ENCODE peak calls at places on chromosomes 2 and 18, in eight cellular contexts. One of them, this sample, is unnamed.

GRCh38 chr2:184444623-184445223 is 153.6 kb upstream of the ZNF804A start:
- DNase-seq in ELF-1: no peak
- DNase-seq in GM12865: no peak
- DNase-seq in RPMI8226: no peak
- DNase-seq in pancreas: no peak
- DNase-seq in stimulated activated CD8-positive, alpha-beta memory T cell treated with anti-CD3 and anti-CD28 coated beads, Interleukin-12 subunit alpha, Interleukin-12 subunit beta, amount 100 ng/mL, for 1 hour: no peak
- DNase-seq in smooth muscle cell of the brain vasculature: no peak
- DNase-seq in iPS DF 19.7: no peak
- DNase-seq in this sample: no peak

GRCh38 chr2:241892299-241893137 is 23.0 kb downstream of the RTP5 start:
- DNase-seq in stimulated activated CD8-positive, alpha-beta memory T cell treated with anti-CD3 and anti-CD28 coated beads, Interleukin-12 subunit alpha, Interleukin-12 subunit beta, amount 100 ng/mL, for 1 hour: no peak
- DNase-seq in RPMI8226: no peak
- DNase-seq in iPS DF 19.7: no peak
- DNase-seq in ELF-1: peak; percentile 60
- DNase-seq in pancreas: peak; percentile 61
- DNase-seq in smooth muscle cell of the brain vasculature: no peak
- DNase-seq in GM12865: no peak
- DNase-seq in this sample: no peak

GRCh38 chr2:109185338-109185737 is 56.3 kb downstream of the SH3RF3 start:
- DNase-seq in smooth muscle cell of the brain vasculature: no peak
- DNase-seq in iPS DF 19.7: no peak
- DNase-seq in pancreas: no peak
- DNase-seq in RPMI8226: no peak
- DNase-seq in stimulated activated CD8-positive, alpha-beta memory T cell treated with anti-CD3 and anti-CD28 coated beads, Interleukin-12 subunit alpha, Interleukin-12 subunit beta, amount 100 ng/mL, for 1 hour: no peak
- DNase-seq in GM12865: no peak
- DNase-seq in ELF-1: no peak
- DNase-seq in this sample: peak; percentile 59

GRCh38 chr2:117785740-117786139 is 28.8 kb upstream of the DDX18 start:
- DNase-seq in ELF-1: peak; percentile 9
- DNase-seq in pancreas: no peak
- DNase-seq in RPMI8226: peak; percentile 66
- DNase-seq in iPS DF 19.7: peak; percentile 20
- DNase-seq in GM12865: peak; percentile 59
- DNase-seq in smooth muscle cell of the brain vasculature: no peak
- DNase-seq in stimulated activated CD8-positive, alpha-beta memory T cell treated with anti-CD3 and anti-CD28 coated beads, Interleukin-12 subunit alpha, Interleukin-12 subunit beta, amount 100 ng/mL, for 1 hour: peak; percentile 13
- DNase-seq in this sample: peak; percentile 80

GRCh38 chr2:169736902-169737301 is 3.3 kb downstream of the KLHL23 start:
- DNase-seq in pancreas: no peak
- DNase-seq in iPS DF 19.7: no peak
- DNase-seq in GM12865: no peak
- DNase-seq in smooth muscle cell of the brain vasculature: no peak
- DNase-seq in ELF-1: peak; percentile 48
- DNase-seq in RPMI8226: no peak
- DNase-seq in stimulated activated CD8-positive, alpha-beta memory T cell treated with anti-CD3 and anti-CD28 coated beads, Interleukin-12 subunit alpha, Interleukin-12 subunit beta, amount 100 ng/mL, for 1 hour: no peak
- DNase-seq in this sample: peak; percentile 21

GRCh38 chr2:6968319-6969100 is 51.3 kb downstream of the RNF144A start:
- DNase-seq in smooth muscle cell of the brain vasculature: peak; percentile 77
- DNase-seq in stimulated activated CD8-positive, alpha-beta memory T cell treated with anti-CD3 and anti-CD28 coated beads, Interleukin-12 subunit alpha, Interleukin-12 subunit beta, amount 100 ng/mL, for 1 hour: no peak
- DNase-seq in GM12865: peak; percentile 19
- DNase-seq in ELF-1: no peak
- DNase-seq in pancreas: no peak
- DNase-seq in iPS DF 19.7: no peak
- DNase-seq in RPMI8226: no peak
- DNase-seq in this sample: no peak

GRCh38 chr2:2269426-2269825 is 61.6 kb downstream of the MYT1L start:
- DNase-seq in pancreas: no peak
- DNase-seq in iPS DF 19.7: no peak
- DNase-seq in GM12865: no peak
- DNase-seq in stimulated activated CD8-positive, alpha-beta memory T cell treated with anti-CD3 and anti-CD28 coated beads, Interleukin-12 subunit alpha, Interleukin-12 subunit beta, amount 100 ng/mL, for 1 hour: no peak
- DNase-seq in smooth muscle cell of the brain vasculature: no peak
- DNase-seq in RPMI8226: no peak
- DNase-seq in ELF-1: no peak
- DNase-seq in this sample: no peak

GRCh38 chr2:20966061-20966460 is 77.8 kb downstream of the APOB start:
- DNase-seq in ELF-1: no peak
- DNase-seq in GM12865: no peak
- DNase-seq in RPMI8226: no peak
- DNase-seq in iPS DF 19.7: no peak
- DNase-seq in stimulated activated CD8-positive, alpha-beta memory T cell treated with anti-CD3 and anti-CD28 coated beads, Interleukin-12 subunit alpha, Interleukin-12 subunit beta, amount 100 ng/mL, for 1 hour: no peak
- DNase-seq in smooth muscle cell of the brain vasculature: no peak
- DNase-seq in pancreas: no peak
- DNase-seq in this sample: no peak

GRCh38 chr2:85888020-85888744 is 608 bp downstream of the ST3GAL5 start:
- DNase-seq in stimulated activated CD8-positive, alpha-beta memory T cell treated with anti-CD3 and anti-CD28 coated beads, Interleukin-12 subunit alpha, Interleukin-12 subunit beta, amount 100 ng/mL, for 1 hour: no peak
- DNase-seq in GM12865: peak; percentile 35
- DNase-seq in smooth muscle cell of the brain vasculature: no peak
- DNase-seq in ELF-1: peak; percentile 28
- DNase-seq in pancreas: no peak
- DNase-seq in RPMI8226: peak; percentile 53
- DNase-seq in iPS DF 19.7: no peak
- DNase-seq in this sample: peak; percentile 61

GRCh38 chr2:68287580-68288441 is 31.9 kb downstream of the CNRIP1 start:
- DNase-seq in ELF-1: peak; percentile 10
- DNase-seq in GM12865: no peak
- DNase-seq in stimulated activated CD8-positive, alpha-beta memory T cell treated with anti-CD3 and anti-CD28 coated beads, Interleukin-12 subunit alpha, Interleukin-12 subunit beta, amount 100 ng/mL, for 1 hour: no peak
- DNase-seq in iPS DF 19.7: no peak
- DNase-seq in smooth muscle cell of the brain vasculature: peak; percentile 2
- DNase-seq in pancreas: no peak
- DNase-seq in RPMI8226: peak; percentile 95
- DNase-seq in this sample: peak; percentile 60

GRCh38 chr2:28408764-28409599 is 16.3 kb downstream of the FOSL2 start:
- DNase-seq in stimulated activated CD8-positive, alpha-beta memory T cell treated with anti-CD3 and anti-CD28 coated beads, Interleukin-12 subunit alpha, Interleukin-12 subunit beta, amount 100 ng/mL, for 1 hour: peak; percentile 66
- DNase-seq in pancreas: no peak
- DNase-seq in GM12865: no peak
- DNase-seq in smooth muscle cell of the brain vasculature: peak; percentile 84
- DNase-seq in RPMI8226: no peak
- DNase-seq in ELF-1: no peak
- DNase-seq in iPS DF 19.7: no peak
- DNase-seq in this sample: no peak

GRCh38 chr18:14767474-14767873 is 19.5 kb downstream of the ANKRD30B start:
- DNase-seq in pancreas: no peak
- DNase-seq in iPS DF 19.7: no peak
- DNase-seq in GM12865: no peak
- DNase-seq in RPMI8226: no peak
- DNase-seq in smooth muscle cell of the brain vasculature: no peak
- DNase-seq in ELF-1: no peak
- DNase-seq in stimulated activated CD8-positive, alpha-beta memory T cell treated with anti-CD3 and anti-CD28 coated beads, Interleukin-12 subunit alpha, Interleukin-12 subunit beta, amount 100 ng/mL, for 1 hour: no peak
- DNase-seq in this sample: no peak

GRCh38 chr2:179536185-179536584 is 271.6 kb upstream of the SESTD1 start:
- DNase-seq in stimulated activated CD8-positive, alpha-beta memory T cell treated with anti-CD3 and anti-CD28 coated beads, Interleukin-12 subunit alpha, Interleukin-12 subunit beta, amount 100 ng/mL, for 1 hour: no peak
- DNase-seq in iPS DF 19.7: no peak
- DNase-seq in ELF-1: no peak
- DNase-seq in GM12865: no peak
- DNase-seq in smooth muscle cell of the brain vasculature: no peak
- DNase-seq in RPMI8226: no peak
- DNase-seq in pancreas: no peak
- DNase-seq in this sample: no peak

GRCh38 chr2:240620149-240620731 is 5.0 kb upstream of the GPR35 start:
- DNase-seq in smooth muscle cell of the brain vasculature: no peak
- DNase-seq in ELF-1: no peak
- DNase-seq in stimulated activated CD8-positive, alpha-beta memory T cell treated with anti-CD3 and anti-CD28 coated beads, Interleukin-12 subunit alpha, Interleukin-12 subunit beta, amount 100 ng/mL, for 1 hour: no peak
- DNase-seq in GM12865: no peak
- DNase-seq in iPS DF 19.7: no peak
- DNase-seq in RPMI8226: no peak
- DNase-seq in pancreas: no peak
- DNase-seq in this sample: no peak

GRCh38 chr2:47479863-47480262 is 76.9 kb downstream of the MSH2 start:
- DNase-seq in smooth muscle cell of the brain vasculature: no peak
- DNase-seq in stimulated activated CD8-positive, alpha-beta memory T cell treated with anti-CD3 and anti-CD28 coated beads, Interleukin-12 subunit alpha, Interleukin-12 subunit beta, amount 100 ng/mL, for 1 hour: no peak
- DNase-seq in RPMI8226: no peak
- DNase-seq in iPS DF 19.7: no peak
- DNase-seq in ELF-1: no peak
- DNase-seq in pancreas: no peak
- DNase-seq in GM12865: no peak
- DNase-seq in this sample: peak; percentile 3

GRCh38 chr2:180742809-180743208 is 237.6 kb upstream of the UBE2E3 start:
- DNase-seq in smooth muscle cell of the brain vasculature: no peak
- DNase-seq in pancreas: no peak
- DNase-seq in GM12865: no peak
- DNase-seq in ELF-1: no peak
- DNase-seq in iPS DF 19.7: no peak
- DNase-seq in stimulated activated CD8-positive, alpha-beta memory T cell treated with anti-CD3 and anti-CD28 coated beads, Interleukin-12 subunit alpha, Interleukin-12 subunit beta, amount 100 ng/mL, for 1 hour: no peak
- DNase-seq in RPMI8226: no peak
- DNase-seq in this sample: no peak

GRCh38 chr2:135546432-135546831 is 15.1 kb downstream of the R3HDM1 start:
- DNase-seq in stimulated activated CD8-positive, alpha-beta memory T cell treated with anti-CD3 and anti-CD28 coated beads, Interleukin-12 subunit alpha, Interleukin-12 subunit beta, amount 100 ng/mL, for 1 hour: no peak
- DNase-seq in smooth muscle cell of the brain vasculature: no peak
- DNase-seq in RPMI8226: no peak
- DNase-seq in pancreas: no peak
- DNase-seq in iPS DF 19.7: no peak
- DNase-seq in ELF-1: no peak
- DNase-seq in GM12865: no peak
- DNase-seq in this sample: no peak

GRCh38 chr2:241660593-241661213 is 23.2 kb downstream of the ATG4B start:
- DNase-seq in ELF-1: no peak
- DNase-seq in stimulated activated CD8-positive, alpha-beta memory T cell treated with anti-CD3 and anti-CD28 coated beads, Interleukin-12 subunit alpha, Interleukin-12 subunit beta, amount 100 ng/mL, for 1 hour: no peak
- DNase-seq in GM12865: no peak
- DNase-seq in iPS DF 19.7: no peak
- DNase-seq in RPMI8226: no peak
- DNase-seq in smooth muscle cell of the brain vasculature: no peak
- DNase-seq in pancreas: no peak
- DNase-seq in this sample: no peak

GRCh38 chr2:48699377-48699951 is 56.1 kb downstream of the LHCGR start:
- DNase-seq in stimulated activated CD8-positive, alpha-beta memory T cell treated with anti-CD3 and anti-CD28 coated beads, Interleukin-12 subunit alpha, Interleukin-12 subunit beta, amount 100 ng/mL, for 1 hour: no peak
- DNase-seq in pancreas: no peak
- DNase-seq in ELF-1: peak; percentile 28
- DNase-seq in iPS DF 19.7: no peak
- DNase-seq in GM12865: no peak
- DNase-seq in smooth muscle cell of the brain vasculature: no peak
- DNase-seq in RPMI8226: no peak
- DNase-seq in this sample: peak; percentile 30

GRCh38 chr2:95260028-95261023 is 13.9 kb upstream of the PROM2 start:
- DNase-seq in stimulated activated CD8-positive, alpha-beta memory T cell treated with anti-CD3 and anti-CD28 coated beads, Interleukin-12 subunit alpha, Interleukin-12 subunit beta, amount 100 ng/mL, for 1 hour: no peak
- DNase-seq in smooth muscle cell of the brain vasculature: no peak
- DNase-seq in pancreas: no peak
- DNase-seq in ELF-1: peak; percentile 37
- DNase-seq in RPMI8226: no peak
- DNase-seq in iPS DF 19.7: no peak
- DNase-seq in GM12865: no peak
- DNase-seq in this sample: peak; percentile 84

GRCh38 chr2:32832821-32833220 is 113.9 kb upstream of the LTBP1 start:
- DNase-seq in ELF-1: no peak
- DNase-seq in GM12865: no peak
- DNase-seq in stimulated activated CD8-positive, alpha-beta memory T cell treated with anti-CD3 and anti-CD28 coated beads, Interleukin-12 subunit alpha, Interleukin-12 subunit beta, amount 100 ng/mL, for 1 hour: no peak
- DNase-seq in pancreas: no peak
- DNase-seq in smooth muscle cell of the brain vasculature: peak; percentile 28
- DNase-seq in iPS DF 19.7: peak; percentile 12
- DNase-seq in RPMI8226: no peak
- DNase-seq in this sample: peak; percentile 92

GRCh38 chr2:186349508-186349907 is 136.6 kb upstream of the ZC3H15 start:
- DNase-seq in RPMI8226: peak; percentile 77
- DNase-seq in pancreas: no peak
- DNase-seq in iPS DF 19.7: no peak
- DNase-seq in stimulated activated CD8-positive, alpha-beta memory T cell treated with anti-CD3 and anti-CD28 coated beads, Interleukin-12 subunit alpha, Interleukin-12 subunit beta, amount 100 ng/mL, for 1 hour: no peak
- DNase-seq in GM12865: peak; percentile 10
- DNase-seq in smooth muscle cell of the brain vasculature: peak; percentile 55
- DNase-seq in ELF-1: no peak
- DNase-seq in this sample: peak; percentile 36

GRCh38 chr2:149068996-149069888 is 30.7 kb downstream of the LYPD6B start:
- DNase-seq in stimulated activated CD8-positive, alpha-beta memory T cell treated with anti-CD3 and anti-CD28 coated beads, Interleukin-12 subunit alpha, Interleukin-12 subunit beta, amount 100 ng/mL, for 1 hour: no peak
- DNase-seq in ELF-1: no peak
- DNase-seq in RPMI8226: no peak
- DNase-seq in smooth muscle cell of the brain vasculature: no peak
- DNase-seq in pancreas: no peak
- DNase-seq in iPS DF 19.7: no peak
- DNase-seq in GM12865: no peak
- DNase-seq in this sample: no peak

GRCh38 chr2:100247256-100248043 is 74.9 kb downstream of the LONRF2 start:
- DNase-seq in smooth muscle cell of the brain vasculature: no peak
- DNase-seq in RPMI8226: peak; percentile 76
- DNase-seq in stimulated activated CD8-positive, alpha-beta memory T cell treated with anti-CD3 and anti-CD28 coated beads, Interleukin-12 subunit alpha, Interleukin-12 subunit beta, amount 100 ng/mL, for 1 hour: no peak
- DNase-seq in ELF-1: no peak
- DNase-seq in GM12865: peak; percentile 85
- DNase-seq in iPS DF 19.7: no peak
- DNase-seq in pancreas: no peak
- DNase-seq in this sample: no peak

GRCh38 chr2:10411557-10411956 is 36.6 kb downstream of the ODC1 start:
- DNase-seq in ELF-1: no peak
- DNase-seq in iPS DF 19.7: no peak
- DNase-seq in stimulated activated CD8-positive, alpha-beta memory T cell treated with anti-CD3 and anti-CD28 coated beads, Interleukin-12 subunit alpha, Interleukin-12 subunit beta, amount 100 ng/mL, for 1 hour: no peak
- DNase-seq in GM12865: no peak
- DNase-seq in pancreas: peak; percentile 41
- DNase-seq in smooth muscle cell of the brain vasculature: no peak
- DNase-seq in RPMI8226: no peak
- DNase-seq in this sample: no peak

GRCh38 chr2:100012575-100012974 is 129.8 kb downstream of the AFF3 start:
- DNase-seq in smooth muscle cell of the brain vasculature: no peak
- DNase-seq in RPMI8226: no peak
- DNase-seq in stimulated activated CD8-positive, alpha-beta memory T cell treated with anti-CD3 and anti-CD28 coated beads, Interleukin-12 subunit alpha, Interleukin-12 subunit beta, amount 100 ng/mL, for 1 hour: no peak
- DNase-seq in iPS DF 19.7: no peak
- DNase-seq in GM12865: no peak
- DNase-seq in ELF-1: no peak
- DNase-seq in pancreas: no peak
- DNase-seq in this sample: no peak

GRCh38 chr2:148519013-148519412 is 125.5 kb upstream of the EPC2 start:
- DNase-seq in GM12865: no peak
- DNase-seq in smooth muscle cell of the brain vasculature: no peak
- DNase-seq in pancreas: no peak
- DNase-seq in ELF-1: no peak
- DNase-seq in iPS DF 19.7: peak; percentile 75
- DNase-seq in stimulated activated CD8-positive, alpha-beta memory T cell treated with anti-CD3 and anti-CD28 coated beads, Interleukin-12 subunit alpha, Interleukin-12 subunit beta, amount 100 ng/mL, for 1 hour: no peak
- DNase-seq in RPMI8226: no peak
- DNase-seq in this sample: no peak

GRCh38 chr2:137380610-137381009 is 583.7 kb upstream of the HNMT start:
- DNase-seq in ELF-1: no peak
- DNase-seq in stimulated activated CD8-positive, alpha-beta memory T cell treated with anti-CD3 and anti-CD28 coated beads, Interleukin-12 subunit alpha, Interleukin-12 subunit beta, amount 100 ng/mL, for 1 hour: no peak
- DNase-seq in smooth muscle cell of the brain vasculature: no peak
- DNase-seq in iPS DF 19.7: no peak
- DNase-seq in RPMI8226: no peak
- DNase-seq in GM12865: no peak
- DNase-seq in pancreas: no peak
- DNase-seq in this sample: no peak

GRCh38 chr2:111905990-111906735 is 7.8 kb downstream of the MERTK start:
- DNase-seq in ELF-1: peak; percentile 57
- DNase-seq in iPS DF 19.7: no peak
- DNase-seq in RPMI8226: peak; percentile 68
- DNase-seq in smooth muscle cell of the brain vasculature: no peak
- DNase-seq in pancreas: no peak
- DNase-seq in stimulated activated CD8-positive, alpha-beta memory T cell treated with anti-CD3 and anti-CD28 coated beads, Interleukin-12 subunit alpha, Interleukin-12 subunit beta, amount 100 ng/mL, for 1 hour: no peak
- DNase-seq in GM12865: peak; percentile 55
- DNase-seq in this sample: peak; percentile 76

GRCh38 chr2:239157766-239158165 is 243.1 kb downstream of the HDAC4 start:
- DNase-seq in pancreas: no peak
- DNase-seq in GM12865: peak; percentile 45
- DNase-seq in iPS DF 19.7: no peak
- DNase-seq in stimulated activated CD8-positive, alpha-beta memory T cell treated with anti-CD3 and anti-CD28 coated beads, Interleukin-12 subunit alpha, Interleukin-12 subunit beta, amount 100 ng/mL, for 1 hour: no peak
- DNase-seq in RPMI8226: no peak
- DNase-seq in smooth muscle cell of the brain vasculature: no peak
- DNase-seq in ELF-1: peak; percentile 67
- DNase-seq in this sample: peak; percentile 77

GRCh38 chr2:201448701-201449100 is 2.6 kb downstream of the TRAK2 start:
- DNase-seq in iPS DF 19.7: no peak
- DNase-seq in RPMI8226: no peak
- DNase-seq in pancreas: no peak
- DNase-seq in stimulated activated CD8-positive, alpha-beta memory T cell treated with anti-CD3 and anti-CD28 coated beads, Interleukin-12 subunit alpha, Interleukin-12 subunit beta, amount 100 ng/mL, for 1 hour: peak; percentile 4
- DNase-seq in ELF-1: no peak
- DNase-seq in GM12865: no peak
- DNase-seq in smooth muscle cell of the brain vasculature: no peak
- DNase-seq in this sample: no peak

GRCh38 chr2:238820909-238821308 is 27.0 kb upstream of the TWIST2 start:
- DNase-seq in RPMI8226: no peak
- DNase-seq in stimulated activated CD8-positive, alpha-beta memory T cell treated with anti-CD3 and anti-CD28 coated beads, Interleukin-12 subunit alpha, Interleukin-12 subunit beta, amount 100 ng/mL, for 1 hour: no peak
- DNase-seq in GM12865: no peak
- DNase-seq in smooth muscle cell of the brain vasculature: no peak
- DNase-seq in iPS DF 19.7: no peak
- DNase-seq in ELF-1: no peak
- DNase-seq in pancreas: no peak
- DNase-seq in this sample: peak; percentile 29

GRCh38 chr2:204776781-204777559 is 231.7 kb downstream of the PARD3B start:
- DNase-seq in pancreas: no peak
- DNase-seq in GM12865: no peak
- DNase-seq in ELF-1: no peak
- DNase-seq in iPS DF 19.7: no peak
- DNase-seq in stimulated activated CD8-positive, alpha-beta memory T cell treated with anti-CD3 and anti-CD28 coated beads, Interleukin-12 subunit alpha, Interleukin-12 subunit beta, amount 100 ng/mL, for 1 hour: no peak
- DNase-seq in RPMI8226: no peak
- DNase-seq in smooth muscle cell of the brain vasculature: no peak
- DNase-seq in this sample: no peak

This sample was measured in left kidney.